ENCODE peak calls at places on chromosomes 2 and 18, in seven cellular contexts. B is HCT116, V is hepatocyte, N is MM.1S, I is neural progenitor cell, O is GM23338, J is SK-N-SH. P is an unnamed sample.

GRCh38 chr2:112159454-112159921 is 21.3 kb downstream of the FBLN7 start:
- DNase-seq in B (no peak), V (no peak), N (no peak), I (no peak), O (no peak), J (no peak), P (peak)

GRCh38 chr2:127140543-127140942 is 33.6 kb upstream of the BIN1 start:
- DNase-seq in B (no peak), V (no peak), N (no peak), I (no peak), O (no peak), J (no peak), P (no peak)

GRCh38 chr2:85195956-85196355 is 62.8 kb downstream of the TCF7L1 start:
- DNase-seq in B (no peak), V (no peak), N (no peak), I (no peak), O (no peak), J (no peak), P (no peak)

GRCh38 chr2:75596784-75597183 is 36.0 kb upstream of the EVA1A start:
- DNase-seq in B (no peak), V (no peak), N (no peak), I (no peak), O (no peak), J (no peak), P (no peak)

GRCh38 chr2:54803783-54804758 is 80.6 kb downstream of the EML6 start:
- DNase-seq in B (no peak), V (no peak), N (no peak), I (no peak), O (no peak), J (peak), P (no peak)

GRCh38 chr2:119028327-119029174 is 86.6 kb downstream of the MARCO start:
- DNase-seq in B (peak), V (peak), N (peak), I (peak), O (peak), J (peak), P (peak)

GRCh38 chr2:105557515-105557914 is 158.7 kb upstream of the FHL2 start:
- DNase-seq in B (no peak), V (no peak), N (no peak), I (no peak), O (no peak), J (peak), P (no peak)

GRCh38 chr2:584863-585823 is 92.1 kb downstream of the TMEM18 start:
- DNase-seq in B (no peak), V (no peak), N (peak), I (peak), O (peak), J (no peak), P (peak)

GRCh38 chr18:34153711-34154110 is 71.0 kb downstream of the NOL4 start:
- DNase-seq in B (no peak), V (no peak), N (no peak), I (no peak), O (no peak), J (peak), P (peak)

GRCh38 chr18:70321616-70322015 is 32.8 kb downstream of the SOCS6 start:
- DNase-seq in B (no peak), V (no peak), N (no peak), I (no peak), O (no peak), J (no peak), P (no peak)

GRCh38 chr2:237900891-237901831 is 41.7 kb downstream of the RAMP1 start:
- DNase-seq in B (no peak), V (no peak), N (no peak), I (no peak), O (no peak), J (no peak), P (no peak)

GRCh38 chr2:72367530-72368225 is 220.0 kb upstream of the CYP26B1 start:
- DNase-seq in B (peak), V (peak), N (no peak), I (peak), O (peak), J (no peak), P (no peak)

GRCh38 chr2:111160758-111161157 is 40.0 kb downstream of the BCL2L11 start:
- DNase-seq in B (no peak), V (peak), N (no peak), I (no peak), O (no peak), J (no peak), P (no peak)

GRCh38 chr2:240156435-240157146 is 16.1 kb upstream of the OTOS start:
- DNase-seq in B (no peak), V (no peak), N (no peak), I (no peak), O (no peak), J (no peak), P (no peak)

GRCh38 chr18:74635202-74635969 is 37.7 kb downstream of the ZNF407 start:
- DNase-seq in B (no peak), V (peak), N (no peak), I (no peak), O (no peak), J (no peak), P (no peak)

GRCh38 chr2:157443795-157444642 is at the start of gene CYTIP:
- DNase-seq in B (no peak), V (no peak), N (peak), I (no peak), O (no peak), J (no peak), P (peak)

GRCh38 chr2:180644709-180645108 is 335.7 kb upstream of the UBE2E3 start:
- DNase-seq in B (no peak), V (no peak), N (no peak), I (no peak), O (no peak), J (no peak), P (no peak)

GRCh38 chr18:30674619-30675018 is 367.9 kb downstream of the DSC3 start:
- DNase-seq in B (no peak), V (no peak), N (no peak), I (no peak), O (no peak), J (no peak), P (no peak)

GRCh38 chr2:18749912-18750526 is 160.7 kb upstream of the NT5C1B start:
- DNase-seq in B (peak), V (peak), N (peak), I (peak), O (peak), J (peak), P (peak)

GRCh38 chr2:197798187-197798586 is 6.2 kb upstream of the PLCL1 start:
- DNase-seq in B (no peak), V (no peak), N (no peak), I (no peak), O (no peak), J (no peak), P (no peak)

GRCh38 chr18:11996190-11996754 is 15.0 kb downstream of the IMPA2 start:
- DNase-seq in B (no peak), V (no peak), N (no peak), I (no peak), O (no peak), J (no peak), P (no peak)

DNA sequence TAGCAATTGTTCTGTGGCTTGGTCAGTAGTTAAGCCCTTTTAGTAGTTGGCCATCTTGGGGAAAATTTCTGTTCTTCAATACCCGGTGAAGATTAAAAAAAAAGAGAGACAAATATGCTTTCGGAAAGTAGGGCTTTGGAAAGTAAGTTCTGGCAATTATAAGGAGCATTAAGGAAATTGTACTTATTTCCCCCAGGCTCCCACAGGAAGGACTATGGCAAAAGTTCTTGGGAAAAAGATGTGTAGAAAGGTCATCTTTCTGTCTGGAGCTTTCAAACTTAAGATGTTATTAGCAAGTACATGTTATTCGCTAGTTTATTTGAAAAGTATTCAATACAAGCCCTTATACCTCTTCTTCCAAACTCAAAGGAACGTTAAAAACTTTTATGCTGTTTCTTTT is 144.5 kb downstream of the MTX2 start:
- DNase-seq in B (no peak), V (no peak), N (no peak), I (no peak), O (no peak), J (no peak), P (no peak)
- TF ChIP-seq EZH2phosphoT487 in B (no peak), V (no peak), N (no peak), I (no peak), O (no peak), J (no peak), P (no peak)

DNA sequence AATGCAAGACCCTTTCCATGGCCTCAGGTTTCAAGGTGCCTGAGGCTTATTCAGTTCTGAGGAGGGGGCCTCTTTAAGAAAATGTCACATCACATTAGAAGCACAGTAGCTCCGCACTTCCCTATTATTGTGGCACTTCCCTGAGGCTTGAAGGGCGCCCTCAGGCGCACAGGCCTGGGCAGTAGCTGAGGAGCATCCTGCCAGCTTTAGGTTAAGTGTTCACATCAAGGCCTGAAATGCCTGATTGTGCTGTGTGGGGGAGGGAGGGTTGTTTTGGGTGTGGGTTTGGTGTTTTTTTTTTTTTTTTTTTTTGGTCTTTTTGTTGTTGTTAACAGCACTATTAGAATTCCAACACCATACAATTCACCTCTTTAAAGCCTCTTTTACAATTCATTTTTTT is 107.9 kb downstream of the CABLES1 start:
- DNase-seq in B (no peak), V (no peak), N (no peak), I (peak), O (peak), J (no peak), P (peak)
- TF ChIP-seq CTCF in B (no peak), V (no peak), N (no peak), I (peak), O (peak), J (no peak), P (peak)

DNA sequence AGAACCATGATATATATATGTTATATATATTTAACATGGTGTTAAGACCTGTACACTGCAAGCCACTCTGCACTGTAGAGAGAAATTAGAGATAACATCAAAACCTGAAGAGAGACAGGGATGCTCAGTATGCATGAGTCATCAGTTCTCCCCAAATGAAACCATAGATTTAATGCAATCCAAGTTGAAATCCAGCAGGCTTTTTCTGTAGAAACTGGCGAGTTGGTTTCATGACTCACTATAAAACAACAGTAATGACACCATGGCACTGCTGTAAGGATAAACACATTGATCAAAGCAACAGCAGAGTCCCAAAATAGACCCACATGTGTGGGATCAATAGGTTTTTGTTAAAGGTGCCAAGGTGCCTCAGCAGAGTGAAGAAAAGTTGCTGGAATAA is 65.8 kb downstream of the RTP5 start:
- DNase-seq in B (peak), V (no peak), N (no peak), I (no peak), O (no peak), J (no peak), P (no peak)
- TF ChIP-seq EZH2phosphoT487 in B (no peak), V (no peak), N (no peak), I (no peak), O (no peak), J (no peak), P (no peak)

GRCh38 chr18:13366131-13366530 is 147.6 kb downstream of the LDLRAD4 start:
- DNase-seq in B (no peak), V (no peak), N (no peak), I (peak), O (no peak), J (no peak), P (no peak)

GRCh38 chr18:13369353-13369752 is 150.8 kb downstream of the LDLRAD4 start:
- DNase-seq in B (no peak), V (no peak), N (no peak), I (no peak), O (no peak), J (no peak), P (no peak)

GRCh38 chr18:13368080-13368813 is 149.7 kb downstream of the LDLRAD4 start:
- DNase-seq in B (no peak), V (no peak), N (no peak), I (no peak), O (no peak), J (no peak), P (no peak)

GRCh38 chr18:13366541-13366940 is 148.0 kb downstream of the LDLRAD4 start:
- DNase-seq in B (no peak), V (peak), N (no peak), I (no peak), O (no peak), J (no peak), P (no peak)

DNA sequence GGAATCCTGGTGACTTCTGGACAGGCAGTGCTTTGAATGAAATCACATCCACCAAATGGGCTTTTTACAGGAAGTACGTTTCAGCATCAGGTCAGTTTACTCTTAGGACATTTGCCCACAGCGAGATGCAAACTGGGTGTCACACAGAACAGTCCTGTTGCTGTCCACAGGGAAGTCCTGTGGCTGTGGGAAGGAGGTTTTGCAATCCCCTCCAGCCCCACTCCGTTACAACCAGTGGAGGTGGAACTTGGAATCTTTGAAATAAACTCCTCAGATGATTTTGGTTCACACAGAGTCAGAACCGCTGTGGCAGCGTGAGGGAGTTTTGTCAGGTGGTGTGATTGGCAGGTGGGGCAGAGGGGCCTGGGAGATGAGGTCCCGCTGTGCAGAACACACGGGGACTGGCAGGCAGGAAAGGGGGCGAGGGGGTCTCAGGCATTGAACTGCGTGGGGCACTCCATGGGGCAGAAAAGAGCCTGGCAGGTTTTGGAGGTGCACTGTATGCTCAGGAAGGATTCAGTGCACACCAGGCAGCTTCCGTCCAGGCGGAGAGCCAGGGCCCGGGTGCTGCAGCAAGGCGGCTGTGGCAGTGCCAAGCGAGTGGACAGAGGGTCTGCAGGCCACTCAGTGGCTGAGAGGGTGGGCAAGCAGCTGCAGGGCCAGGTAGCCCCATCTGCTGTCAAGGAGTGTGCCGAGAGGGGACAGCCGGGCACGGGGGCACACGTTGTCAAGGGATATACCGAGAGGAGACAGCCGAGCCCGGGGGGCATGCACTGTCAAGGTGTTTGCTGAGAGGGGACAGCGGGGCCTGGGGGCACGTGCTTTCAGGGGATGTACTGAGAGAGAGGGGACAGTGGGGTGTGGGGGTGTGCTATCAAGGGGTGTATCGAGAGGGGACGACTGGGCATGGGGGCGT is 148.7 kb downstream of the LDLRAD4 start:
- DNase-seq in B (no peak), V (peak), N (no peak), I (no peak), O (no peak), J (no peak), P (no peak)
- TF ChIP-seq CTCF in B (no peak), V (no peak), N (no peak), I (no peak), O (no peak), J (no peak), P (no peak)

GRCh38 chr2:177466337-177467195 is 74.0 kb downstream of the AGPS start:
- DNase-seq in B (no peak), V (no peak), N (no peak), I (peak), O (peak), J (no peak), P (no peak)

GRCh38 chr2:177464549-177464948 is 72.0 kb downstream of the AGPS start:
- DNase-seq in B (no peak), V (no peak), N (no peak), I (no peak), O (no peak), J (no peak), P (no peak)

GRCh38 chr2:177471990-177472389 is 79.4 kb downstream of the AGPS start:
- DNase-seq in B (no peak), V (no peak), N (no peak), I (no peak), O (peak), J (no peak), P (no peak)

GRCh38 chr2:177465400-177466138 is 73.0 kb downstream of the AGPS start:
- DNase-seq in B (no peak), V (no peak), N (no peak), I (no peak), O (peak), J (no peak), P (no peak)

GRCh38 chr2:177467646-177468045 is 75.1 kb downstream of the AGPS start:
- DNase-seq in B (no peak), V (no peak), N (no peak), I (no peak), O (no peak), J (no peak), P (no peak)
- TF ChIP-seq EZH2phosphoT487 in B (no peak), V (no peak), N (no peak), I (no peak), O (no peak), J (no peak), P (no peak)

GRCh38 chr2:69917854-69918253 is 2.9 kb downstream of the MXD1 start:
- DNase-seq in B (peak), V (peak), N (no peak), I (no peak), O (no peak), J (no peak), P (no peak)

GRCh38 chr2:69911985-69912563 is 2.8 kb upstream of the MXD1 start:
- DNase-seq in B (peak), V (peak), N (peak), I (peak), O (peak), J (peak), P (peak)

GRCh38 chr2:69915050-69915945 is at the start of gene MXD1:
- DNase-seq in B (no peak), V (peak), N (no peak), I (peak), O (peak), J (peak), P (no peak)

GRCh38 chr2:69916151-69916550 is 1.2 kb downstream of the MXD1 start:
- DNase-seq in B (no peak), V (no peak), N (no peak), I (no peak), O (no peak), J (no peak), P (no peak)

GRCh38 chr2:69914235-69915049 is 467 bp upstream of the MXD1 start:
- DNase-seq in B (peak), V (peak), N (peak), I (peak), O (peak), J (peak), P (peak)
- TF ChIP-seq CTCF in B (peak), V (peak), N (peak), I (peak), O (peak), J (no peak), P (peak)

GRCh38 chr2:133456971-133457370 is 111.3 kb downstream of the NCKAP5 start:
- DNase-seq in B (no peak), V (no peak), N (no peak), I (no peak), O (no peak), J (peak), P (no peak)

GRCh38 chr2:133452561-133452960 is 115.7 kb downstream of the NCKAP5 start:
- DNase-seq in B (no peak), V (no peak), N (no peak), I (no peak), O (no peak), J (no peak), P (no peak)

GRCh38 chr2:133448195-133448594 is 120.1 kb downstream of the NCKAP5 start:
- DNase-seq in B (no peak), V (no peak), N (no peak), I (no peak), O (no peak), J (no peak), P (no peak)

GRCh38 chr2:133456156-133456555 is 112.1 kb downstream of the NCKAP5 start:
- DNase-seq in B (no peak), V (no peak), N (no peak), I (no peak), O (no peak), J (no peak), P (no peak)

GRCh38 chr2:133452146-133452545 is 116.1 kb downstream of the NCKAP5 start:
- DNase-seq in B (no peak), V (no peak), N (no peak), I (no peak), O (no peak), J (no peak), P (no peak)
- TF ChIP-seq EZH2phosphoT487 in B (no peak), V (no peak), N (no peak), I (no peak), O (no peak), J (no peak), P (no peak)

DNA sequence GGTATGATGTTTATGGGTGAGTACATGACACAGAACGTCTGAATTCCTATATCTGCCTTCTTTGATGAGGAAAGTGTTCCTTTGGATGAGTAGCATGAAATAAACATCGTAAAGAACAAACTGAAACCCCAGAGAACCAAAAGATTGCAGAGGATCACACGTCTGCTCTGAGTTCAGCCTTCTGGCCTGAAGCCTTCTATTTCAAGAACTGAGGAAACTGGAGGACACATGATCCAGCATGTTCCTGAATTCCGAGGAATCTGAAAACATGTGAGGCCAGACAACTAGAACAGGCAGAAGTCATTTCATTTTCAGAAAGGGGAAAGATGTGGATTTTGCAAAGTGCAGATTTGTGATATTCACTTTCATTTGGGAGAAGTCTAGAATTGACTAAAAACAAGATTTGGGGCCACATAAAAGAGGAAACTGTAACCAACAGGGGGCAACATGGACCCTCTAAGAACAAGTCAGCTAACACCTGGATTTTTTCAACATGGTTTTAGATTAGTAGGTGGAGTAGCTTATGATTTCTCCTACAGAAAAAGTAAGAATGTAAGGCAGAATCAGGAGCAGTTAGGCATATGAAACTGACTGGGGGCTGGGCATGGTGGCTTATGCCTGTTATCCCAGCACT is 8.3 kb downstream of the SULT6B1 start:
- DNase-seq in B (no peak), V (peak), N (no peak), I (no peak), O (peak), J (no peak), P (peak)
- TF ChIP-seq CTCF in B (no peak), V (no peak), N (no peak), I (peak), O (peak), J (no peak), P (peak)